ENCODE peak calls at places on chromosomes 13 and 19, in ten cellular contexts. R is PC-3, K is Karpas-422, G is colonic mucosa, P is left lung, U is Caco-2, C is breast epithelium, B is MM.1S, O is endodermal cell, N is left ventricle myocardium inferior. E is an unnamed sample.

GRCh38 chr13:71864981-71865857 is 1.8 kb downstream of the DACH1 start:
- DNase-seq in R (no peak), O (peak; percentile 77), C (peak; percentile 51), U (no peak), N (peak; percentile 32), B (no peak), P (peak; percentile 86), K (no peak), G (peak; percentile 51), E (no peak)

GRCh38 chr13:65112123-65113075 is 2117.7 kb downstream of the PCDH9 start:
- DNase-seq in B (no peak), C (no peak), K (no peak), P (no peak), O (no peak), N (no peak), R (peak; percentile 63), G (no peak), U (no peak), E (no peak)

GRCh38 chr19:10365518-10365917 is 14.9 kb downstream of the TYK2 start:
- DNase-seq in K (no peak), O (no peak), B (no peak), C (no peak), U (no peak), G (no peak), P (no peak), R (no peak), N (no peak), E (no peak)

GRCh38 chr13:108257238-108257637 is 12.3 kb upstream of the TNFSF13B start:
- DNase-seq in N (no peak), U (no peak), C (no peak), O (no peak), P (no peak), G (no peak), K (no peak), B (no peak), R (no peak), E (no peak)

GRCh38 chr13:42803563-42804212 is 22.3 kb downstream of the FAM216B start:
- DNase-seq in O (no peak), N (no peak), P (no peak), C (no peak), K (no peak), B (no peak), U (no peak), G (no peak), R (no peak), E (no peak)

GRCh38 chr19:41029524-41030432 is 38.7 kb downstream of the CYP2B6 start:
- DNase-seq in B (no peak), P (no peak), G (no peak), N (no peak), R (no peak), O (no peak), U (no peak), K (no peak), C (no peak), E (no peak)

GRCh38 chr13:19606152-19606551 is 27.3 kb upstream of the MPHOSPH8 start:
- DNase-seq in K (no peak), O (no peak), P (no peak), G (no peak), R (peak; percentile 58), N (no peak), U (no peak), B (no peak), C (no peak), E (no peak)

GRCh38 chr13:88329066-88329465 is 657.9 kb downstream of the SLITRK5 start:
- DNase-seq in C (no peak), N (no peak), P (no peak), K (no peak), G (no peak), U (no peak), B (no peak), O (no peak), R (no peak), E (no peak)

GRCh38 chr19:4497770-4498389 is 20.4 kb downstream of the PLIN4 start:
- DNase-seq in K (no peak), B (no peak), G (no peak), U (no peak), R (no peak), O (no peak), C (no peak), P (no peak), N (no peak), E (no peak)

GRCh38 chr13:42875448-42876269 is 94.3 kb downstream of the FAM216B start:
- DNase-seq in U (no peak), N (no peak), G (no peak), B (no peak), C (no peak), P (no peak), R (no peak), O (peak; percentile 85), K (no peak), E (no peak)

GRCh38 chr19:32798201-32798600 is 71.4 kb downstream of the SLC7A9 start:
- DNase-seq in N (no peak), K (peak; percentile 19), B (no peak), C (no peak), U (no peak), O (no peak), R (no peak), G (no peak), P (no peak), E (no peak)

GRCh38 chr19:31118292-31118925 is 230.8 kb downstream of the TSHZ3 start:
- DNase-seq in P (no peak), G (no peak), R (no peak), C (no peak), B (no peak), N (peak; percentile 17), O (no peak), K (no peak), U (no peak), E (no peak)
- H3K9me3 ChIP-seq in P (no peaks in the 10 kb centered on the region), G (no peaks in the 10 kb centered on the region), R (no peaks in the 10 kb centered on the region), C (no peaks in the 10 kb centered on the region), B (no peaks in the 10 kb centered on the region), N (no peaks in the 10 kb centered on the region), O (no peaks in the 10 kb centered on the region), K (no peaks in the 10 kb centered on the region), U (no peaks in the 10 kb centered on the region), E (no peaks in the 10 kb centered on the region)

GRCh38 chr19:18107235-18108083 is 9.9 kb downstream of the MAST3 start:
- DNase-seq in B (no peak), P (no peak), O (no peak), N (no peak), C (no peak), U (no peak), K (no peak), R (no peak), G (no peak), E (no peak)
- H3K4me1 ChIP-seq in B (peaks cover 12% of the 10 kb centered on the region), P (peaks cover 61% of the 10 kb centered on the region), O (peaks cover 9% of the 10 kb centered on the region), N (peaks cover 26% of the 10 kb centered on the region), C (no peaks in the 10 kb centered on the region), U (peaks cover 17% of the 10 kb centered on the region), K (peaks cover 53% of the 10 kb centered on the region), R (peaks cover 16% of the 10 kb centered on the region), G (peaks cover 5% of the 10 kb centered on the region), E (peaks cover 25% of the 10 kb centered on the region)

DNA sequence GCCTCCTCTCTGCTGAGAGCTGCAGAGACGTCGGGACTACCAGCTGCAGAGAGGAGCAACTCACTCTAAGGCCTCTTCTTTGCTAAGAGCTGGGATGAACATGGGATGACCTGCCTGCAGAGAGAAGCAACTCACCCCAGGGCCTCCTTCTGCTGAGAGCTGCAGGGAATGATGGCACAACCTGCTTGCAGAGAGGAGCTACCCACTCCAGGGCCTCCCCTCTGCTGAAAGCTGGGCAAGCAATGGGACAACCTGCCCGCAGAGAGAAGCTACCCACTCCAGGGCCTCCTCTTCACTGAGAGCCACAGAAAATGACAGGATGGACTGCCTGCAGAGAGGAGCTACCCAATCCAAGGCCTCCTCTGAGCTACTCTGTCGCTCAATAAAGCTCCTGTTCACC is 6.9 kb upstream of the MLLT1 start:
- DNase-seq in P (no peak), R (no peak), U (no peak), G (no peak), B (no peak), K (no peak), O (no peak), N (no peak), C (no peak), E (no peak)
- H3K9me3 ChIP-seq in P (peaks cover 58% of the 10 kb centered on the region), R (peaks cover 17% of the 10 kb centered on the region), U (peaks cover 35% of the 10 kb centered on the region), G (peaks cover 7% of the 10 kb centered on the region), B (peaks cover under 1% of the 10 kb centered on the region), K (peaks cover 7% of the 10 kb centered on the region), O (peaks cover 34% of the 10 kb centered on the region), N (peaks cover 63% of the 10 kb centered on the region), C (peaks cover 44% of the 10 kb centered on the region), E (peaks cover 44% of the 10 kb centered on the region)

DNA sequence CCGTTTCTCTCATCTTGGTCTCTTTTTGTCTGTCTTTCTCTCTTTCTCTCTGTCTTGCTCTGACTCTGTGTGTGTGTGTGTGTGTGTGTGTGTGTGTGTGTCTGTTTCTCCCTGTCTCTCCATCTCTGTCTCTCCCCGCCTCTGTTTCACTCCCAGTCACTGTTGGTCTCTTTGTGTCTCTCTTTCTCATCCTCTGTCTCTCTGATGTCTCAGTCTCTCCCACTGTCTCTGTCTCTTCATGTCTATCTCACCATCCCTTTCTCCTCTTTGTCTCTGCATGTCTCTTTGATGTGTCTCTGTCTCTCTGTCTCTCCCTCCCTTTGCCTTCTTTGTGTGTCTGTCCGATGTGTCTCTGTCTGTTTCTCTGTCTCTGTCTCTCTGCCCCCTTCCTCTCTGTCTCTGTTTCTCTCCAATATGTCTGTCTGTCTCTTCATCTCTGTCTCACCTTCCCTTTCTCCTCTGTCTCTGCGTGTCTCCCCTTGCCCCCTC is 2.5 kb downstream of the NFIC start:
- DNase-seq in K (no peak), N (no peak), R (no peak), C (no peak), B (no peak), G (no peak), O (peak; percentile 59), U (no peak), P (no peak), E (no peak)
- H3K4me1 ChIP-seq in K (no peaks in the 10 kb centered on the region), N (peaks cover 86% of the 10 kb centered on the region), R (peaks cover 22% of the 10 kb centered on the region), C (peaks cover 9% of the 10 kb centered on the region), B (no peaks in the 10 kb centered on the region), G (no peaks in the 10 kb centered on the region), O (no peaks in the 10 kb centered on the region), U (no peaks in the 10 kb centered on the region), P (peaks cover 75% of the 10 kb centered on the region), E (peaks cover 24% of the 10 kb centered on the region)

DNA sequence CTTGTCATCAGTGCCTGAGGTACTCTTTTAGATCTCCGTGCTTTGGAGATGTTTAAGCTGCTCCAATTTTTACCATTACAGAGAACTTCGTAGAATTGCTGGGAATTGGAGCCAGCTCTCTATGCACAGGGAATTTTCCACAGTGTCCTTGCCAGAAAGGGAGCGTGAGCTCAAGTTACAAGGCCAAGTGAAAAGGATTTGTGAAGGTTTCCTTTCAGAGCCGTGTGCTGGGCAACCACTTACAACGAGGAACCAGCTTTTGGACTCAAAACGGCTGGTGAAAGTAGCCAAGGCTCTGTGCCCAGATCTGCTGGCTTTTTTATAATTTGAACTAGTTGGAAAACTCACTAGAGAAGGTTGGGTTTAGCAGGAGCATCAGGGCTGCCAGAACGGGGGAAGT is 82.5 kb downstream of the NUFIP1 start:
- DNase-seq in R (no peak), O (no peak), C (no peak), U (no peak), B (no peak), P (no peak), N (no peak), K (no peak), G (no peak), E (no peak)
- H3K9me3 ChIP-seq in R (no peaks in the 10 kb centered on the region), O (peaks cover 11% of the 10 kb centered on the region), C (no peaks in the 10 kb centered on the region), U (peaks cover 12% of the 10 kb centered on the region), B (no peaks in the 10 kb centered on the region), P (peaks cover 9% of the 10 kb centered on the region), N (peaks cover 10% of the 10 kb centered on the region), K (no peaks in the 10 kb centered on the region), G (no peaks in the 10 kb centered on the region), E (peaks cover 8% of the 10 kb centered on the region)

E was measured in CD4-positive, CD25-positive, alpha-beta regulatory T cell.